ENCODE peak calls at places on chromosomes 2 and 18, in five cellular contexts. H, F, J, D and Y are unnamed samples.

GRCh38 chr2:189191766-189192165 is 12.2 kb upstream of the COL5A2 start:
- DNase-seq in H (no peak), F (no peak), J (no peak), D (peak; percentile 44), Y (no peak)

GRCh38 chr2:215652432-215652831 is 216.6 kb upstream of the FN1 start:
- DNase-seq in H (no peak), F (no peak), J (no peak), D (no peak), Y (no peak)

GRCh38 chr2:101538076-101538475 is 63.2 kb upstream of the RFX8 start:
- DNase-seq in H (no peak), F (no peak), J (no peak), D (no peak), Y (no peak)

GRCh38 chr2:27072950-27073349 is 1.5 kb upstream of the OST4 start:
- DNase-seq in H (no peak), F (no peak), J (no peak), D (no peak), Y (no peak)

GRCh38 chr2:74817333-74817732 is 16.6 kb upstream of the HK2 start:
- DNase-seq in H (no peak), F (no peak), J (no peak), D (no peak), Y (no peak)

GRCh38 chr2:123073371-123073770 is 951.7 kb upstream of the CNTNAP5 start:
- DNase-seq in H (no peak), F (no peak), J (no peak), D (no peak), Y (no peak)

GRCh38 chr2:26724004-26724750 is 31.7 kb downstream of the KCNK3 start:
- DNase-seq in H (no peak), F (peak; percentile 93), J (peak; percentile 64), D (peak; percentile 98), Y (no peak)

GRCh38 chr2:216665717-216666116 is 29.6 kb downstream of the IGFBP5 start:
- DNase-seq in H (no peak), F (no peak), J (peak; percentile 41), D (no peak), Y (no peak)

GRCh38 chr2:238252766-238253630 is 13.2 kb upstream of the HES6 start:
- DNase-seq in H (no peak), F (no peak), J (no peak), D (no peak), Y (no peak)

GRCh38 chr2:99662761-99663341 is 173.0 kb upstream of the REV1 start:
- DNase-seq in H (no peak), F (peak; percentile 68), J (peak; percentile 14), D (no peak), Y (no peak)

GRCh38 chr2:75466708-75467311 is 93.9 kb downstream of the EVA1A start:
- DNase-seq in H (no peak), F (no peak), J (peak; percentile 50), D (peak; percentile 58), Y (peak; percentile 32)

GRCh38 chr18:3626927-3627240 is 176.9 kb downstream of the TGIF1 start:
- DNase-seq in H (no peak), F (no peak), J (no peak), D (no peak), Y (no peak)

GRCh38 chr2:238305092-238305862 is 15.0 kb upstream of the TRAF3IP1 start:
- DNase-seq in H (no peak), F (no peak), J (no peak), D (peak; percentile 61), Y (no peak)

GRCh38 chr2:209577376-209578357 is 153.8 kb downstream of the MAP2 start:
- DNase-seq in H (no peak), F (no peak), J (peak; percentile 20), D (peak; percentile 12), Y (peak; percentile 16)
- TF ChIP-seq CTCF in H (no peak), F (peak; percentile 21), J (peak; percentile 32), D (peak; percentile 61), Y (peak; percentile 26)

GRCh38 chr2:171529914-171530313 is 7.6 kb downstream of the CYBRD1 start:
- DNase-seq in H (no peak), F (no peak), J (peak; percentile 28), D (peak; percentile 25), Y (no peak)
- TF ChIP-seq CTCF in H (peak; percentile 28), F (peak; percentile 44), J (peak; percentile 59), D (peak; percentile 26), Y (peak; percentile 18)

DNA sequence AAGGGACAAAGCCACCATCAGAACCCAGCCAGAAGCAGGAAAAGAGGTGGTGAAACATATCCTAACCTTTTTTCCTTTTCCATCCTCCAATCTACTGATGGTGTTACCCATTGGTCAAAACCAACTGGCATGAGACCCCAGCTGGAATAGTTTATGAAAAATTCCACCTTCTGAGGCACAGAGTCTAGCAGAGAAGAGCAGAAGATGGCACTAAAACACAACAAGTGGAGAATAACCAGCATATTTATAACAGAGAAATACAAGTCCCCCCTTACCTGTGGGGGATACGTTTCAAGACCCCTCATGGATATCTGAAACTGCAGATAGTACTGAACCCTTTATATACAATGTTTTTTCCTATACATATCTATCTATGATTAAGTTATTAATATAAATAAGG is 4.9 kb upstream of the INPP1 start:
- DNase-seq in H (no peak), F (no peak), J (no peak), D (no peak), Y (no peak)
- TF ChIP-seq CTCF in H (peak; percentile 40), F (no peak), J (no peak), D (peak; percentile 23), Y (peak; percentile 29)

GRCh38 chr2:41965173-41965875 is 82.5 kb upstream of the PKDCC start:
- DNase-seq in H (no peak), F (no peak), J (no peak), D (no peak), Y (no peak)
- TF ChIP-seq CTCF in H (no peak), F (no peak), J (no peak), D (no peak), Y (no peak)

DNA sequence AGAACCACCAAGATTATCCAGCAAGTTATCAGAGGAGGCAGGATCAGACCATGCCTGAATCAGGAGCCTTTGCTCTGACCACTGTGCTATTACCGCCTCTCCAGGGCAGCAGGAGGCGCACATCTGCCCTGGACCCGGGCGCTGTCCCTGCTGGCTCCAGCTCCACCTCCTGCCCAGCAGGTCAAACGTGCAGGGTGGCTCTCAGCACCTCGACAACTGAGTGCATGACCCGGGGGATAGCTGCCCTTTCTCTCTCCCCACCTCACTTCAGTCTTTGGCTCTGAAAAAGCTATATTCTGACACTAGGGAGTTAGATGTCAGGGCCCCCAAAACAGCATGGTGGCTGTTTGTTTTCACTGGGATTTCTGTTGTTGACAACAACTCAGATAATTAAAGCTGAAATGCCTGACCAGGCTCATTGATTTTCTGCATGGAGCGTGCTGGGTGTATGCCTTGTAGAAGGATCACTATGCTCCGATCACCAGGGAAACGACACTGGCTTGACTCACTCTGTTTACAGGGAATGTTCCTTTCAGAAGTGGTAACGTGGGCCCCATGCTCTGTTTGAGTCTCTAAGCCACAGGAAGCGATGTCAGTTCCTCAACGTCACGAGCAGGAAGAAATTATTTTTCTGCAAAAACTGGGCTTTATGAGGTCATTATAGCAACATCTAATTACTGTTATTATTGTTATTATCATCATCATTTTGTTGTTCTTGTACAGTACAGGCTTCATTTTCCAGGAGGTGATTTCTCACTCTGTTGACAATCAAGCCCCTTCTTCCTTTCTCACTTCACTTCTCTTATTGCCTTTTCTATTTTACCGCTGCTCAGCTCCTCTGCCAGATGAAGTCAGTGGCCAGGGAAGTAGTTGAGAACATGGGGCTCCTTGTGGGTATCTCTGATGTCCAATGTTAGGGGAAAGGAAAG is 125.6 kb downstream of the PLB1 start:
- DNase-seq in H (peak; percentile 69), F (peak; percentile 97), J (peak; percentile 84), D (peak; percentile 68), Y (no peak)
- TF ChIP-seq CTCF in H (no peak), F (no peak), J (peak; percentile 67), D (peak; percentile 54), Y (peak; percentile 27)